ENCODE peak calls at places on chromosomes 12 and 14, in six cellular contexts. One of them, this sample, is unnamed.

GRCh38 chr12:51246254-51246853 is 7.7 kb downstream of the DAZAP2 start:
- DNase-seq in upper lobe of right lung: no peak
- DNase-seq in naive thymus-derived CD4-positive, alpha-beta T cell: no peak
- DNase-seq in right atrium auricular region: no peak
- DNase-seq in keratinocyte: no peak
- DNase-seq in stomach: no peak
- DNase-seq in this sample: no peak

GRCh38 chr14:55103005-55103640 is 25.9 kb upstream of the LGALS3 start:
- DNase-seq in upper lobe of right lung: peak; percentile 92
- DNase-seq in naive thymus-derived CD4-positive, alpha-beta T cell: peak; percentile 14
- DNase-seq in right atrium auricular region: peak; percentile 88
- DNase-seq in keratinocyte: peak; percentile 81
- DNase-seq in stomach: peak; percentile 84
- DNase-seq in this sample: peak; percentile 83

GRCh38 chr14:100049220-100049619 is 16.0 kb upstream of the EVL start:
- DNase-seq in upper lobe of right lung: no peak
- DNase-seq in naive thymus-derived CD4-positive, alpha-beta T cell: no peak
- DNase-seq in right atrium auricular region: no peak
- DNase-seq in keratinocyte: no peak
- DNase-seq in stomach: no peak
- DNase-seq in this sample: no peak

GRCh38 chr14:32593290-32593942 is 264.3 kb downstream of the AKAP6 start:
- DNase-seq in upper lobe of right lung: no peak
- DNase-seq in naive thymus-derived CD4-positive, alpha-beta T cell: no peak
- DNase-seq in right atrium auricular region: no peak
- DNase-seq in keratinocyte: no peak
- DNase-seq in stomach: no peak
- DNase-seq in this sample: no peak

GRCh38 chr12:96401061-96401871 is 1.0 kb upstream of the CDK17 start:
- DNase-seq in upper lobe of right lung: no peak
- DNase-seq in naive thymus-derived CD4-positive, alpha-beta T cell: peak; percentile 16
- DNase-seq in right atrium auricular region: no peak
- DNase-seq in keratinocyte: no peak
- DNase-seq in stomach: no peak
- DNase-seq in this sample: no peak

GRCh38 chr12:117212563-117213190 is 22.4 kb upstream of the FBXO21 start:
- DNase-seq in upper lobe of right lung: peak; percentile 69
- DNase-seq in naive thymus-derived CD4-positive, alpha-beta T cell: peak; percentile 38
- DNase-seq in right atrium auricular region: peak; percentile 77
- DNase-seq in keratinocyte: no peak
- DNase-seq in stomach: peak; percentile 74
- DNase-seq in this sample: peak; percentile 63

GRCh38 chr14:75188520-75189267 is 12.3 kb upstream of the TMED10 start:
- DNase-seq in upper lobe of right lung: no peak
- DNase-seq in naive thymus-derived CD4-positive, alpha-beta T cell: no peak
- DNase-seq in right atrium auricular region: no peak
- DNase-seq in keratinocyte: no peak
- DNase-seq in stomach: no peak
- DNase-seq in this sample: no peak

GRCh38 chr14:91140672-91141071 is 26.8 kb downstream of the DGLUCY start:
- DNase-seq in upper lobe of right lung: no peak
- DNase-seq in naive thymus-derived CD4-positive, alpha-beta T cell: no peak
- DNase-seq in right atrium auricular region: no peak
- DNase-seq in keratinocyte: no peak
- DNase-seq in stomach: peak; percentile 45
- DNase-seq in this sample: no peak

GRCh38 chr14:55097894-55098560 is 31.0 kb upstream of the LGALS3 start:
- DNase-seq in upper lobe of right lung: no peak
- DNase-seq in naive thymus-derived CD4-positive, alpha-beta T cell: no peak
- DNase-seq in right atrium auricular region: no peak
- DNase-seq in keratinocyte: no peak
- DNase-seq in stomach: peak; percentile 53
- DNase-seq in this sample: peak; percentile 14

GRCh38 chr12:105860556-105861207 is 278.1 kb downstream of the NUAK1 start:
- DNase-seq in upper lobe of right lung: no peak
- DNase-seq in naive thymus-derived CD4-positive, alpha-beta T cell: no peak
- DNase-seq in right atrium auricular region: no peak
- DNase-seq in keratinocyte: no peak
- DNase-seq in stomach: no peak
- DNase-seq in this sample: no peak

GRCh38 chr12:31756977-31757420 is 28.2 kb upstream of the AMN1 start:
- DNase-seq in upper lobe of right lung: no peak
- DNase-seq in naive thymus-derived CD4-positive, alpha-beta T cell: no peak
- DNase-seq in right atrium auricular region: no peak
- DNase-seq in keratinocyte: no peak
- DNase-seq in stomach: peak; percentile 36
- DNase-seq in this sample: no peak

GRCh38 chr12:100793182-100793581 is 1.4 kb upstream of the ANO4 start:
- DNase-seq in upper lobe of right lung: no peak
- DNase-seq in naive thymus-derived CD4-positive, alpha-beta T cell: no peak
- DNase-seq in right atrium auricular region: no peak
- DNase-seq in keratinocyte: no peak
- DNase-seq in stomach: no peak
- DNase-seq in this sample: no peak

GRCh38 chr14:69430306-69430939 is 31.9 kb downstream of the SLC39A9 start:
- DNase-seq in upper lobe of right lung: no peak
- DNase-seq in naive thymus-derived CD4-positive, alpha-beta T cell: no peak
- DNase-seq in right atrium auricular region: no peak
- DNase-seq in keratinocyte: no peak
- DNase-seq in stomach: no peak
- DNase-seq in this sample: no peak

GRCh38 chr12:121751034-121751433 is 38.5 kb downstream of the TMEM120B start:
- DNase-seq in upper lobe of right lung: no peak
- DNase-seq in naive thymus-derived CD4-positive, alpha-beta T cell: no peak
- DNase-seq in right atrium auricular region: no peak
- DNase-seq in keratinocyte: no peak
- DNase-seq in stomach: no peak
- DNase-seq in this sample: no peak

GRCh38 chr12:109879332-109880048 is 851 bp downstream of the GLTP start:
- DNase-seq in upper lobe of right lung: no peak
- DNase-seq in naive thymus-derived CD4-positive, alpha-beta T cell: no peak
- DNase-seq in right atrium auricular region: no peak
- DNase-seq in keratinocyte: no peak
- DNase-seq in stomach: no peak
- DNase-seq in this sample: no peak

GRCh38 chr12:124747426-124748161 is 116.1 kb downstream of the SCARB1 start:
- DNase-seq in upper lobe of right lung: no peak
- DNase-seq in naive thymus-derived CD4-positive, alpha-beta T cell: no peak
- DNase-seq in right atrium auricular region: no peak
- DNase-seq in keratinocyte: peak; percentile 53
- DNase-seq in stomach: no peak
- DNase-seq in this sample: no peak

GRCh38 chr14:71497645-71498086 is 434.6 kb upstream of the RGS6 start:
- DNase-seq in upper lobe of right lung: no peak
- DNase-seq in naive thymus-derived CD4-positive, alpha-beta T cell: no peak
- DNase-seq in right atrium auricular region: no peak
- DNase-seq in keratinocyte: peak; percentile 9
- DNase-seq in stomach: no peak
- DNase-seq in this sample: no peak

GRCh38 chr14:50980451-50980850 is 36.2 kb upstream of the PYGL start:
- DNase-seq in upper lobe of right lung: no peak
- DNase-seq in naive thymus-derived CD4-positive, alpha-beta T cell: no peak
- DNase-seq in right atrium auricular region: no peak
- DNase-seq in keratinocyte: no peak
- DNase-seq in stomach: no peak
- DNase-seq in this sample: no peak

GRCh38 chr14:32933943-32934890 is 4.5 kb upstream of the NPAS3 start:
- DNase-seq in upper lobe of right lung: no peak
- DNase-seq in naive thymus-derived CD4-positive, alpha-beta T cell: no peak
- DNase-seq in right atrium auricular region: no peak
- DNase-seq in keratinocyte: no peak
- DNase-seq in stomach: no peak
- DNase-seq in this sample: no peak

GRCh38 chr14:54374117-54374884 is 22.5 kb upstream of the CDKN3 start:
- DNase-seq in upper lobe of right lung: no peak
- DNase-seq in naive thymus-derived CD4-positive, alpha-beta T cell: no peak
- DNase-seq in right atrium auricular region: no peak
- DNase-seq in keratinocyte: no peak
- DNase-seq in stomach: no peak
- DNase-seq in this sample: no peak

GRCh38 chr12:102504280-102504679 is 23.9 kb upstream of the IGF1 start:
- DNase-seq in upper lobe of right lung: no peak
- DNase-seq in naive thymus-derived CD4-positive, alpha-beta T cell: no peak
- DNase-seq in right atrium auricular region: no peak
- DNase-seq in keratinocyte: no peak
- DNase-seq in stomach: no peak
- DNase-seq in this sample: no peak

GRCh38 chr12:48776956-48777355 is 11.9 kb downstream of the ADCY6 start:
- DNase-seq in upper lobe of right lung: no peak
- DNase-seq in naive thymus-derived CD4-positive, alpha-beta T cell: no peak
- DNase-seq in right atrium auricular region: no peak
- DNase-seq in keratinocyte: no peak
- DNase-seq in stomach: no peak
- DNase-seq in this sample: no peak

GRCh38 chr12:27161458-27162228 is 79.3 kb upstream of the C12orf71 start:
- DNase-seq in upper lobe of right lung: no peak
- DNase-seq in naive thymus-derived CD4-positive, alpha-beta T cell: no peak
- DNase-seq in right atrium auricular region: no peak
- DNase-seq in keratinocyte: no peak
- DNase-seq in stomach: no peak
- DNase-seq in this sample: no peak

GRCh38 chr12:84856156-84856900 is 56.3 kb downstream of the SLC6A15 start:
- DNase-seq in upper lobe of right lung: no peak
- DNase-seq in naive thymus-derived CD4-positive, alpha-beta T cell: no peak
- DNase-seq in right atrium auricular region: no peak
- DNase-seq in keratinocyte: peak; percentile 44
- DNase-seq in stomach: no peak
- DNase-seq in this sample: no peak

GRCh38 chr12:89350661-89351488 is 1.4 kb downstream of the DUSP6 start:
- DNase-seq in upper lobe of right lung: peak; percentile 69
- DNase-seq in naive thymus-derived CD4-positive, alpha-beta T cell: peak; percentile 18
- DNase-seq in right atrium auricular region: no peak
- DNase-seq in keratinocyte: no peak
- DNase-seq in stomach: no peak
- DNase-seq in this sample: no peak

GRCh38 chr14:53591816-53592215 is 364.8 kb downstream of the BMP4 start:
- DNase-seq in upper lobe of right lung: no peak
- DNase-seq in naive thymus-derived CD4-positive, alpha-beta T cell: no peak
- DNase-seq in right atrium auricular region: no peak
- DNase-seq in keratinocyte: no peak
- DNase-seq in stomach: no peak
- DNase-seq in this sample: no peak

DNA sequence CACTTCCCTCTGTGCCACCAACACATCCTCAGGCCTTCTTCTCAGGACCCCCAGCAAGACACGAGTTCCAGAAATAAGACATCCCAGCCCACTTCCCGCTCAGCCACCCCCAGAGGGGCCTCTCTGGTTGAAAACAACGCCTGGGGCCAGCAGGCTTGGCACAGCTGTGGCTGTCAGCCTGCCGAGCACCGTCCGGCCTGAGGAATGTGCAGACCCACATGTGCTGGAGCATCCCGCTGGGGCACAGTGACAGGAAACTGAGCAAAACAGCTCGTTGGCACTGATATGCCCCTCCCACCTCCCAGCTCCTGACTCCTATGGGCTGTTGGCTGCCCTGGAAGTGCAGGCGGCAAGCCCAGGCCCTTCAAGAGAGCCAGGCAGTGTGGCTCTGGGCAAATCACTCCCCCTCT is 1.4 kb downstream of the SYNE3 start:
- DNase-seq in upper lobe of right lung: no peak
- DNase-seq in naive thymus-derived CD4-positive, alpha-beta T cell: no peak
- DNase-seq in right atrium auricular region: no peak
- DNase-seq in keratinocyte: no peak
- DNase-seq in stomach: no peak
- DNase-seq in this sample: peak; percentile 43
- H3K4me1 ChIP-seq in upper lobe of right lung: peaks cover 55% of the 10 kb centered on the region
- H3K4me1 ChIP-seq in naive thymus-derived CD4-positive, alpha-beta T cell: peaks cover 53% of the 10 kb centered on the region
- H3K4me1 ChIP-seq in right atrium auricular region: peaks cover 60% of the 10 kb centered on the region
- H3K4me1 ChIP-seq in keratinocyte: peaks cover 46% of the 10 kb centered on the region
- H3K4me1 ChIP-seq in stomach: peaks cover 69% of the 10 kb centered on the region
- H3K4me1 ChIP-seq in this sample: peaks cover 54% of the 10 kb centered on the region

GRCh38 chr14:52283099-52283498 is 15.6 kb downstream of the PTGDR start:
- DNase-seq in upper lobe of right lung: no peak
- DNase-seq in naive thymus-derived CD4-positive, alpha-beta T cell: no peak
- DNase-seq in right atrium auricular region: no peak
- DNase-seq in keratinocyte: no peak
- DNase-seq in stomach: no peak
- DNase-seq in this sample: no peak

GRCh38 chr14:52286659-52287649 is 19.5 kb downstream of the PTGDR start:
- DNase-seq in upper lobe of right lung: no peak
- DNase-seq in naive thymus-derived CD4-positive, alpha-beta T cell: no peak
- DNase-seq in right atrium auricular region: no peak
- DNase-seq in keratinocyte: no peak
- DNase-seq in stomach: no peak
- DNase-seq in this sample: no peak
- H3K4me1 ChIP-seq in upper lobe of right lung: no peaks in the 10 kb centered on the region
- H3K4me1 ChIP-seq in naive thymus-derived CD4-positive, alpha-beta T cell: peaks cover 22% of the 10 kb centered on the region
- H3K4me1 ChIP-seq in right atrium auricular region: no peaks in the 10 kb centered on the region
- H3K4me1 ChIP-seq in keratinocyte: no peaks in the 10 kb centered on the region
- H3K4me1 ChIP-seq in stomach: no peaks in the 10 kb centered on the region
- H3K4me1 ChIP-seq in this sample: no peaks in the 10 kb centered on the region

GRCh38 chr12:63151898-63152700 is 1.1 kb upstream of the AVPR1A start:
- DNase-seq in upper lobe of right lung: no peak
- DNase-seq in naive thymus-derived CD4-positive, alpha-beta T cell: no peak
- DNase-seq in right atrium auricular region: no peak
- DNase-seq in keratinocyte: no peak
- DNase-seq in stomach: no peak
- DNase-seq in this sample: no peak

GRCh38 chr12:63154560-63154959 is 3.6 kb upstream of the AVPR1A start:
- DNase-seq in upper lobe of right lung: no peak
- DNase-seq in naive thymus-derived CD4-positive, alpha-beta T cell: no peak
- DNase-seq in right atrium auricular region: no peak
- DNase-seq in keratinocyte: no peak
- DNase-seq in stomach: no peak
- DNase-seq in this sample: no peak

GRCh38 chr12:63151061-63151897 is at the start of gene AVPR1A:
- DNase-seq in upper lobe of right lung: no peak
- DNase-seq in naive thymus-derived CD4-positive, alpha-beta T cell: no peak
- DNase-seq in right atrium auricular region: no peak
- DNase-seq in keratinocyte: no peak
- DNase-seq in stomach: no peak
- DNase-seq in this sample: no peak

GRCh38 chr12:63149884-63150254 is 1.1 kb downstream of the AVPR1A start:
- DNase-seq in upper lobe of right lung: no peak
- DNase-seq in naive thymus-derived CD4-positive, alpha-beta T cell: no peak
- DNase-seq in right atrium auricular region: no peak
- DNase-seq in keratinocyte: no peak
- DNase-seq in stomach: no peak
- DNase-seq in this sample: no peak

GRCh38 chr12:63150255-63151060 is 543 bp downstream of the AVPR1A start:
- DNase-seq in upper lobe of right lung: peak; percentile 64
- DNase-seq in naive thymus-derived CD4-positive, alpha-beta T cell: no peak
- DNase-seq in right atrium auricular region: no peak
- DNase-seq in keratinocyte: no peak
- DNase-seq in stomach: no peak
- DNase-seq in this sample: no peak
- H3K4me1 ChIP-seq in upper lobe of right lung: peaks cover 17% of the 10 kb centered on the region
- H3K4me1 ChIP-seq in naive thymus-derived CD4-positive, alpha-beta T cell: no peaks in the 10 kb centered on the region
- H3K4me1 ChIP-seq in right atrium auricular region: peaks cover 28% of the 10 kb centered on the region
- H3K4me1 ChIP-seq in keratinocyte: no peaks in the 10 kb centered on the region
- H3K4me1 ChIP-seq in stomach: peaks cover 30% of the 10 kb centered on the region
- H3K4me1 ChIP-seq in this sample: no peaks in the 10 kb centered on the region

DNA sequence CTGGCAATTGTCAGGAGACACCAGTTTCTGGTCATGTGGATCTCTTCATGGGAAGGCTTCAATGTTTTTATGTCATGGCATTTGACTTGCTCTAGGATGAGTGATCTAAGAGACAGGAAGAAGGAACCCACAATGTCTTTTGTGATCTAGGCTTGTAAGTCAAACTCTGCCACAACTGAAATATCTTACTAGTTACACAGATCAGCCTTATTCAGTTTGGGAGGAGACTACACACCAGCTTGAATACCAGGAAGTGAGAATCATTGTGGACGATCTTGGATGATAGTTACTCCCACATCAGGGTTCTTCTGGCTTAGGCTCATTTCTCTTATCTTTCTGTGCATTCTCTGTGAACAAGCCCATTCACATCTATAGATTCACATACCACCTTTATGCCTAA is 236.2 kb upstream of the FBXO33 start:
- DNase-seq in upper lobe of right lung: no peak
- DNase-seq in naive thymus-derived CD4-positive, alpha-beta T cell: no peak
- DNase-seq in right atrium auricular region: no peak
- DNase-seq in keratinocyte: no peak
- DNase-seq in stomach: no peak
- DNase-seq in this sample: no peak
- H3K4me1 ChIP-seq in upper lobe of right lung: no peaks in the 10 kb centered on the region
- H3K4me1 ChIP-seq in naive thymus-derived CD4-positive, alpha-beta T cell: no peaks in the 10 kb centered on the region
- H3K4me1 ChIP-seq in right atrium auricular region: no peaks in the 10 kb centered on the region
- H3K4me1 ChIP-seq in keratinocyte: no peaks in the 10 kb centered on the region
- H3K4me1 ChIP-seq in stomach: no peaks in the 10 kb centered on the region
- H3K4me1 ChIP-seq in this sample: no peaks in the 10 kb centered on the region

This sample was measured in gastrocnemius medialis.